ENCODE peak calls at places on chromosomes 6 and 20, in nine cellular contexts. One of them, this sample, is unnamed.

GRCh38 chr20:1478566-1478965 is 11.9 kb upstream of the NSFL1C start:
- DNase-seq in DMS79 treated with DMSO at 0.1 percent for 48 hours: no peak
- DNase-seq in posterior cingulate gyrus: no peak
- DNase-seq in stromal cell of bone marrow: no peak
- DNase-seq in natural killer cell treated with Interleukin-12 subunit alpha and Interleukin-12 subunit beta and Interleukin-15 and Interleukin-18, amount 100 ng/mL, for 72 hours: no peak
- DNase-seq in hypothalamus: no peak
- DNase-seq in Caki2: peak
- DNase-seq in activated T-cell treated with anti-CD3 and anti-CD28 coated beads, Interleukin-2, amount 50 U/mL, for 4 hours: no peak
- DNase-seq in NCI-H510A: no peak
- DNase-seq in this sample: no peak

GRCh38 chr20:51687071-51687470 is 81.1 kb downstream of the ATP9A start:
- DNase-seq in DMS79 treated with DMSO at 0.1 percent for 48 hours: no peak
- DNase-seq in posterior cingulate gyrus: no peak
- DNase-seq in stromal cell of bone marrow: no peak
- DNase-seq in natural killer cell treated with Interleukin-12 subunit alpha and Interleukin-12 subunit beta and Interleukin-15 and Interleukin-18, amount 100 ng/mL, for 72 hours: no peak
- DNase-seq in hypothalamus: no peak
- DNase-seq in Caki2: peak
- DNase-seq in activated T-cell treated with anti-CD3 and anti-CD28 coated beads, Interleukin-2, amount 50 U/mL, for 4 hours: no peak
- DNase-seq in NCI-H510A: no peak
- DNase-seq in this sample: peak

GRCh38 chr20:719816-720215 is 44.2 kb upstream of the SCRT2 start:
- DNase-seq in DMS79 treated with DMSO at 0.1 percent for 48 hours: no peak
- DNase-seq in posterior cingulate gyrus: no peak
- DNase-seq in stromal cell of bone marrow: no peak
- DNase-seq in natural killer cell treated with Interleukin-12 subunit alpha and Interleukin-12 subunit beta and Interleukin-15 and Interleukin-18, amount 100 ng/mL, for 72 hours: no peak
- DNase-seq in hypothalamus: no peak
- DNase-seq in Caki2: no peak
- DNase-seq in activated T-cell treated with anti-CD3 and anti-CD28 coated beads, Interleukin-2, amount 50 U/mL, for 4 hours: no peak
- DNase-seq in NCI-H510A: no peak
- DNase-seq in this sample: no peak

GRCh38 chr6:113381232-113381631 is 475.9 kb upstream of the MARCKS start:
- DNase-seq in DMS79 treated with DMSO at 0.1 percent for 48 hours: no peak
- DNase-seq in posterior cingulate gyrus: no peak
- DNase-seq in stromal cell of bone marrow: no peak
- DNase-seq in natural killer cell treated with Interleukin-12 subunit alpha and Interleukin-12 subunit beta and Interleukin-15 and Interleukin-18, amount 100 ng/mL, for 72 hours: no peak
- DNase-seq in hypothalamus: no peak
- DNase-seq in Caki2: no peak
- DNase-seq in activated T-cell treated with anti-CD3 and anti-CD28 coated beads, Interleukin-2, amount 50 U/mL, for 4 hours: no peak
- DNase-seq in NCI-H510A: no peak
- DNase-seq in this sample: no peak

GRCh38 chr6:73028893-73029450 is 196.3 kb downstream of the KHDC1L start:
- DNase-seq in DMS79 treated with DMSO at 0.1 percent for 48 hours: no peak
- DNase-seq in posterior cingulate gyrus: no peak
- DNase-seq in stromal cell of bone marrow: no peak
- DNase-seq in natural killer cell treated with Interleukin-12 subunit alpha and Interleukin-12 subunit beta and Interleukin-15 and Interleukin-18, amount 100 ng/mL, for 72 hours: no peak
- DNase-seq in hypothalamus: no peak
- DNase-seq in Caki2: no peak
- DNase-seq in activated T-cell treated with anti-CD3 and anti-CD28 coated beads, Interleukin-2, amount 50 U/mL, for 4 hours: no peak
- DNase-seq in NCI-H510A: no peak
- DNase-seq in this sample: no peak

GRCh38 chr6:8079116-8079515 is 14.9 kb upstream of the BLOC1S5 start:
- DNase-seq in DMS79 treated with DMSO at 0.1 percent for 48 hours: no peak
- DNase-seq in posterior cingulate gyrus: no peak
- DNase-seq in stromal cell of bone marrow: no peak
- DNase-seq in natural killer cell treated with Interleukin-12 subunit alpha and Interleukin-12 subunit beta and Interleukin-15 and Interleukin-18, amount 100 ng/mL, for 72 hours: no peak
- DNase-seq in hypothalamus: no peak
- DNase-seq in Caki2: peak
- DNase-seq in activated T-cell treated with anti-CD3 and anti-CD28 coated beads, Interleukin-2, amount 50 U/mL, for 4 hours: no peak
- DNase-seq in NCI-H510A: no peak
- DNase-seq in this sample: no peak

GRCh38 chr6:169845426-169846285 is 94.2 kb downstream of the ERMARD start:
- DNase-seq in DMS79 treated with DMSO at 0.1 percent for 48 hours: no peak
- DNase-seq in posterior cingulate gyrus: peak
- DNase-seq in stromal cell of bone marrow: no peak
- DNase-seq in natural killer cell treated with Interleukin-12 subunit alpha and Interleukin-12 subunit beta and Interleukin-15 and Interleukin-18, amount 100 ng/mL, for 72 hours: no peak
- DNase-seq in hypothalamus: no peak
- DNase-seq in Caki2: no peak
- DNase-seq in activated T-cell treated with anti-CD3 and anti-CD28 coated beads, Interleukin-2, amount 50 U/mL, for 4 hours: no peak
- DNase-seq in NCI-H510A: no peak
- DNase-seq in this sample: no peak

GRCh38 chr6:161256390-161256789 is 17.5 kb downstream of the AGPAT4 start:
- DNase-seq in DMS79 treated with DMSO at 0.1 percent for 48 hours: no peak
- DNase-seq in posterior cingulate gyrus: peak
- DNase-seq in stromal cell of bone marrow: no peak
- DNase-seq in natural killer cell treated with Interleukin-12 subunit alpha and Interleukin-12 subunit beta and Interleukin-15 and Interleukin-18, amount 100 ng/mL, for 72 hours: peak
- DNase-seq in hypothalamus: peak
- DNase-seq in Caki2: no peak
- DNase-seq in activated T-cell treated with anti-CD3 and anti-CD28 coated beads, Interleukin-2, amount 50 U/mL, for 4 hours: no peak
- DNase-seq in NCI-H510A: no peak
- DNase-seq in this sample: no peak

GRCh38 chr20:62782149-62782892 is 14.0 kb upstream of the MRGBP start:
- DNase-seq in DMS79 treated with DMSO at 0.1 percent for 48 hours: no peak
- DNase-seq in posterior cingulate gyrus: no peak
- DNase-seq in stromal cell of bone marrow: no peak
- DNase-seq in natural killer cell treated with Interleukin-12 subunit alpha and Interleukin-12 subunit beta and Interleukin-15 and Interleukin-18, amount 100 ng/mL, for 72 hours: no peak
- DNase-seq in hypothalamus: no peak
- DNase-seq in Caki2: no peak
- DNase-seq in activated T-cell treated with anti-CD3 and anti-CD28 coated beads, Interleukin-2, amount 50 U/mL, for 4 hours: no peak
- DNase-seq in NCI-H510A: no peak
- DNase-seq in this sample: peak

GRCh38 chr6:155177369-155177961 is 86.3 kb upstream of the CLDN20 start:
- DNase-seq in DMS79 treated with DMSO at 0.1 percent for 48 hours: peak
- DNase-seq in posterior cingulate gyrus: no peak
- DNase-seq in stromal cell of bone marrow: peak
- DNase-seq in natural killer cell treated with Interleukin-12 subunit alpha and Interleukin-12 subunit beta and Interleukin-15 and Interleukin-18, amount 100 ng/mL, for 72 hours: no peak
- DNase-seq in hypothalamus: peak
- DNase-seq in Caki2: peak
- DNase-seq in activated T-cell treated with anti-CD3 and anti-CD28 coated beads, Interleukin-2, amount 50 U/mL, for 4 hours: peak
- DNase-seq in NCI-H510A: no peak
- DNase-seq in this sample: peak

This sample was measured in HT-29.